ENCODE peak calls at places on chromosomes 5 and 9, in five cellular contexts. Y, A, R, S and C are unnamed samples.

GRCh38 chr5:62256161-62257017 is 49.6 kb upstream of the KIF2A start:
- DNase-seq in A (no peak), Y (peak), S (no peak), R (no peak), C (no peak)

GRCh38 chr5:36090033-36090432 is 23.4 kb upstream of the UGT3A2 start:
- DNase-seq in R (peak), S (peak), Y (no peak), A (peak), C (no peak)

GRCh38 chr9:87436694-87437093 is 61.0 kb upstream of the DAPK1 start:
- DNase-seq in R (no peak), A (no peak), S (no peak), Y (no peak), C (no peak)

GRCh38 chr9:73441890-73442818 is 290.5 kb downstream of the ANXA1 start:
- DNase-seq in S (no peak), R (peak), A (no peak), Y (no peak), C (no peak)

GRCh38 chr9:134455951-134456739 is 129.9 kb downstream of the RXRA start:
- DNase-seq in R (no peak), Y (peak), S (no peak), A (peak), C (peak)

GRCh38 chr5:60844429-60844890 is 391 bp upstream of the ELOVL7 start:
- DNase-seq in A (no peak), S (no peak), R (no peak), Y (no peak), C (no peak)

GRCh38 chr5:36052542-36052941 is 14.1 kb downstream of the UGT3A2 start:
- DNase-seq in Y (no peak), R (no peak), A (no peak), S (no peak), C (no peak)

GRCh38 chr9:136014928-136015633 is 53.9 kb upstream of the UBAC1 start:
- DNase-seq in R (no peak), A (no peak), Y (no peak), S (no peak), C (no peak)

GRCh38 chr5:38316544-38317224 is 58.3 kb downstream of the EGFLAM start:
- DNase-seq in S (no peak), A (peak), R (no peak), Y (no peak), C (no peak)

GRCh38 chr9:70297141-70297540 is 38.4 kb downstream of the SMC5 start:
- DNase-seq in A (no peak), R (no peak), S (no peak), Y (no peak), C (no peak)

GRCh38 chr5:154446183-154447073 is 631 bp downstream of the SAP30L start:
- DNase-seq in R (no peak), Y (peak), S (no peak), A (peak), C (peak)

GRCh38 chr9:115234094-115234493 is 116.1 kb upstream of the TNC start:
- DNase-seq in A (peak), S (peak), Y (no peak), R (no peak), C (no peak)

GRCh38 chr9:37984672-37985611 is 81.0 kb upstream of the SLC25A51 start:
- DNase-seq in A (no peak), S (no peak), R (no peak), Y (no peak), C (peak)

GRCh38 chr5:71651554-71651953 is 64.4 kb downstream of the MCCC2 start:
- DNase-seq in Y (no peak), S (no peak), A (no peak), R (no peak), C (no peak)

GRCh38 chr5:137254153-137254552 is 245.0 kb downstream of the SPOCK1 start:
- DNase-seq in A (no peak), R (no peak), Y (no peak), S (no peak), C (no peak)

GRCh38 chr5:4738298-4738697 is 401.8 kb upstream of the ADAMTS16 start:
- DNase-seq in R (no peak), S (no peak), Y (no peak), A (no peak), C (no peak)

GRCh38 chr5:7872517-7873149 is 3.7 kb downstream of the MTRR start:
- DNase-seq in R (no peak), Y (no peak), A (no peak), S (no peak), C (no peak)

GRCh38 chr9:5455181-5455580 is 4.8 kb downstream of the CD274 start:
- DNase-seq in A (no peak), R (no peak), S (no peak), Y (no peak), C (no peak)

GRCh38 chr5:175547810-175548209 is 69.5 kb downstream of the SFXN1 start:
- DNase-seq in R (no peak), A (no peak), S (no peak), Y (no peak), C (no peak)

GRCh38 chr5:171907731-171908343 is 98.6 kb downstream of the FBXW11 start:
- DNase-seq in R (no peak), Y (peak), S (no peak), A (peak), C (no peak)

GRCh38 chr5:77426670-77427069 is 65.4 kb downstream of the WDR41 start:
- DNase-seq in S (no peak), R (no peak), A (no peak), Y (no peak), C (no peak)

GRCh38 chr5:154386952-154387629 is 58.7 kb upstream of the SAP30L start:
- DNase-seq in Y (no peak), R (no peak), A (no peak), S (no peak), C (no peak)

GRCh38 chr5:152634596-152634995 is 229.5 kb upstream of the NMUR2 start:
- DNase-seq in R (no peak), Y (no peak), S (no peak), A (peak), C (no peak)

GRCh38 chr9:70954126-70954525 is 167.3 kb downstream of the TRPM3 start:
- DNase-seq in R (no peak), S (no peak), Y (no peak), A (peak), C (no peak)

GRCh38 chr9:138045541-138046490 is 168.2 kb downstream of the CACNA1B start:
- DNase-seq in S (no peak), A (no peak), Y (no peak), R (no peak), C (no peak)

GRCh38 chr9:121945281-121945680 is 147.8 kb downstream of the TTLL11 start:
- DNase-seq in A (no peak), R (no peak), S (no peak), Y (no peak), C (no peak)

GRCh38 chr5:162837161-162837560 is 600.2 kb upstream of the CCNG1 start:
- DNase-seq in A (no peak), Y (no peak), R (no peak), S (no peak), C (no peak)

GRCh38 chr9:22307013-22307711 is 139.5 kb upstream of the DMRTA1 start:
- DNase-seq in R (no peak), A (peak), S (peak), Y (peak), C (no peak)

GRCh38 chr5:72330712-72331111 is 10.5 kb downstream of the PTCD2 start:
- DNase-seq in Y (no peak), S (no peak), A (no peak), R (no peak), C (no peak)

GRCh38 chr9:92644278-92644677 is 25.7 kb downstream of the IPPK start:
- DNase-seq in R (no peak), A (no peak), Y (no peak), S (no peak), C (no peak)

GRCh38 chr9:90808890-90809685 is 7.5 kb downstream of the SYK start:
- DNase-seq in R (no peak), A (no peak), Y (peak), S (no peak), C (no peak)
- TF ChIP-seq CTCF in R (no peak), A (no peak), Y (no peak), S (no peak), C (no peak)

GRCh38 chr9:14888857-14889256 is 21.4 kb downstream of the FREM1 start:
- DNase-seq in A (no peak), R (no peak), Y (no peak), S (no peak), C (no peak)
- TF ChIP-seq CTCF in A (no peak), R (no peak), Y (no peak), S (peak), C (no peak)

GRCh38 chr9:90310523-90310879 is 332.1 kb downstream of the DIRAS2 start:
- DNase-seq in A (no peak), Y (no peak), R (no peak), S (no peak), C (no peak)

GRCh38 chr9:90307177-90307833 is 335.3 kb downstream of the DIRAS2 start:
- DNase-seq in A (peak), Y (no peak), R (no peak), S (no peak), C (peak)

GRCh38 chr9:90306118-90306517 is 336.5 kb downstream of the DIRAS2 start:
- DNase-seq in S (no peak), A (no peak), Y (no peak), R (no peak), C (no peak)

GRCh38 chr9:90309809-90310522 is 332.7 kb downstream of the DIRAS2 start:
- DNase-seq in Y (no peak), S (no peak), A (peak), R (no peak), C (no peak)

DNA sequence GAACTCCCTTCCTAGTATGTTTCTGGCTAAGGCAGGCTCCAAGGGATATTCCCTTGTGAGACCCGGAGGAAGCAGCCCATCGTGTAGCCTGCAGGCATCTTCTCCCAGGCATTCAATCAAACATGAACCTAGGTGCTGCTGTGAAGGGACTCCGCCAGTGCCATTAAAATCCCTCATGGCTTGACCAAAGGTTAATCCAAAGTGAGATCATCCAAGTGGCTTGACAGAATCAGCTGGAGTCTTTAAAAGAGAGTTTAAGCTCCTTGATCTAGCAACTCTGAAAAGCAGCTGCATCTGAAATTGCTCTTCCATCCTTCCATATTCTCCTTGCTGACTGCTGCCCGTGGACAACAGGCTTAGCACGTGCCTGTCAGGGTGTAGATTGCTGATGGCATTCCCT is 333.9 kb downstream of the DIRAS2 start:
- DNase-seq in S (no peak), R (no peak), Y (no peak), A (no peak), C (no peak)
- TF ChIP-seq CTCF in S (no peak), R (no peak), Y (no peak), A (no peak), C (no peak)

GRCh38 chr9:7273575-7273974 is 515.8 kb downstream of the KDM4C start:
- DNase-seq in R (no peak), S (no peak), Y (no peak), A (peak), C (no peak)
- TF ChIP-seq CTCF in R (peak), S (peak), Y (no peak), A (peak), C (no peak)